ENCODE peak calls at places on chromosomes 5 and 9, in five cellular contexts. Y, W, H, A and O are unnamed samples.

GRCh38 chr5:42301349-42301748 is 121.9 kb upstream of the GHR start:
- DNase-seq in Y (no peak), W (no peak), H (no peak), A (no peak), O (no peak)

GRCh38 chr9:76901801-76902200 is 4.1 kb downstream of the PRUNE2 start:
- DNase-seq in Y (no peak), W (no peak), H (no peak), A (no peak), O (no peak)

GRCh38 chr5:140962190-140962589 is 4.1 kb upstream of the PCDHAC2 start:
- DNase-seq in Y (no peak), W (no peak), H (no peak), A (no peak), O (no peak)

GRCh38 chr5:55234171-55234700 is 828 bp upstream of the CCNO start:
- DNase-seq in Y (no peak), W (peak; percentile 12), H (no peak), A (no peak), O (no peak)

GRCh38 chr5:68071731-68072130 is 143.8 kb upstream of the PIK3R1 start:
- DNase-seq in Y (no peak), W (no peak), H (no peak), A (no peak), O (no peak)

GRCh38 chr9:2234371-2234893 is 219.3 kb downstream of the SMARCA2 start:
- DNase-seq in Y (no peak), W (no peak), H (no peak), A (no peak), O (no peak)

GRCh38 chr5:172437445-172438303 is 16.7 kb downstream of the SH3PXD2B start:
- DNase-seq in Y (no peak), W (peak; percentile 8), H (no peak), A (no peak), O (peak; percentile 96)

GRCh38 chr9:137828527-137829259 is 48.9 kb upstream of the CACNA1B start:
- DNase-seq in Y (no peak), W (no peak), H (no peak), A (no peak), O (no peak)

GRCh38 chr9:27392451-27392850 is 95.5 kb upstream of the EQTN start:
- DNase-seq in Y (no peak), W (no peak), H (no peak), A (no peak), O (no peak)

GRCh38 chr5:44321176-44321575 is 68.0 kb downstream of the FGF10 start:
- DNase-seq in Y (no peak), W (no peak), H (no peak), A (no peak), O (no peak)

GRCh38 chr9:76245518-76245917 is 148.7 kb downstream of the RFK start:
- DNase-seq in Y (no peak), W (no peak), H (no peak), A (no peak), O (no peak)

GRCh38 chr5:159463590-159464321 is 133.5 kb upstream of the IL12B start:
- DNase-seq in Y (no peak), W (no peak), H (no peak), A (no peak), O (no peak)

GRCh38 chr5:132102101-132102701 is 28.6 kb downstream of the CSF2 start:
- DNase-seq in Y (no peak), W (no peak), H (no peak), A (no peak), O (no peak)

GRCh38 chr5:42756630-42757601 is at the start of gene CCDC152:
- DNase-seq in Y (no peak), W (no peak), H (peak; percentile 80), A (no peak), O (peak; percentile 40)

GRCh38 chr9:5608298-5609254 is 20.3 kb upstream of the RIC1 start:
- DNase-seq in Y (no peak), W (no peak), H (no peak), A (no peak), O (no peak)

GRCh38 chr9:79080536-79080935 is 491.2 kb upstream of the TLE4 start:
- DNase-seq in Y (no peak), W (no peak), H (no peak), A (no peak), O (no peak)

GRCh38 chr9:82424599-82424998 is 436.0 kb downstream of the SPATA31D1 start:
- DNase-seq in Y (no peak), W (no peak), H (no peak), A (no peak), O (no peak)

GRCh38 chr9:123451011-123451410 is 95.0 kb downstream of the CRB2 start:
- DNase-seq in Y (no peak), W (no peak), H (peak; percentile 18), A (no peak), O (no peak)

GRCh38 chr5:154517181-154517580 is 39.2 kb upstream of the HAND1 start:
- DNase-seq in Y (no peak), W (no peak), H (no peak), A (no peak), O (no peak)

GRCh38 chr9:129849042-129849441 is 13.8 kb downstream of the USP20 start:
- DNase-seq in Y (no peak), W (no peak), H (no peak), A (no peak), O (no peak)

GRCh38 chr9:78781681-78782080 is 484.8 kb downstream of the PSAT1 start:
- DNase-seq in Y (no peak), W (no peak), H (no peak), A (no peak), O (no peak)

GRCh38 chr5:38500861-38501260 is 55.6 kb downstream of the LIFR start:
- DNase-seq in Y (no peak), W (no peak), H (no peak), A (no peak), O (no peak)

GRCh38 chr5:88732862-88733261 is 150.1 kb downstream of the MEF2C start:
- DNase-seq in Y (no peak), W (no peak), H (no peak), A (no peak), O (no peak)

GRCh38 chr5:124524552-124525232 is 221.7 kb downstream of the ZNF608 start:
- DNase-seq in Y (no peak), W (no peak), H (no peak), A (no peak), O (no peak)

GRCh38 chr5:74549351-74549750 is 91.2 kb downstream of the ENC1 start:
- DNase-seq in Y (no peak), W (no peak), H (no peak), A (no peak), O (no peak)

GRCh38 chr9:120267929-120268328 is 312.0 kb downstream of the CDK5RAP2 start:
- DNase-seq in Y (no peak), W (no peak), H (no peak), A (no peak), O (no peak)

GRCh38 chr5:166596043-166596442 is 1695.4 kb upstream of the WWC1 start:
- DNase-seq in Y (no peak), W (no peak), H (no peak), A (no peak), O (no peak)

GRCh38 chr5:146883496-146883895 is 4.9 kb upstream of the PPP2R2B start:
- DNase-seq in Y (no peak), W (no peak), H (no peak), A (no peak), O (no peak)

GRCh38 chr5:74626386-74627222 is 13.9 kb downstream of the ENC1 start:
- DNase-seq in Y (no peak), W (no peak), H (no peak), A (no peak), O (no peak)

GRCh38 chr5:60687927-60688720 is 11.8 kb downstream of the DEPDC1B start:
- DNase-seq in Y (peak; percentile 16), W (no peak), H (no peak), A (no peak), O (no peak)

GRCh38 chr9:14348241-14349140 is 34.5 kb upstream of the NFIB start:
- DNase-seq in Y (no peak), W (no peak), H (no peak), A (no peak), O (no peak)

GRCh38 chr5:95080456-95080855 is 204.4 kb downstream of the MCTP1 start:
- DNase-seq in Y (peak; percentile 41), W (no peak), H (no peak), A (no peak), O (no peak)
- H3K4me3 ChIP-seq in Y (peak overlapping the region; percentile 66), W (no peak overlapping the region), H (peak overlapping the region; percentile 39), A (no peak overlapping the region), O (peak overlapping the region; percentile 73)

GRCh38 chr9:68782546-68782945 is 77.5 kb downstream of the PIP5K1B start:
- DNase-seq in Y (no peak), W (no peak), H (no peak), A (no peak), O (no peak)
- H3K4me3 ChIP-seq in Y (no peak overlapping the region), W (no peak overlapping the region), H (no peak overlapping the region), A (no peak overlapping the region), O (no peak overlapping the region)

GRCh38 chr5:73437126-73438047 is 11.2 kb downstream of the FOXD1 start:
- DNase-seq in Y (peak; percentile 49), W (peak; percentile 48), H (no peak), A (peak; percentile 46), O (no peak)
- H3K4me3 ChIP-seq in Y (peak overlapping the region; percentile 46), W (peak overlapping the region; percentile 45), H (peak overlapping the region; percentile 27), A (peak overlapping the region; percentile 20), O (no peak overlapping the region)

DNA sequence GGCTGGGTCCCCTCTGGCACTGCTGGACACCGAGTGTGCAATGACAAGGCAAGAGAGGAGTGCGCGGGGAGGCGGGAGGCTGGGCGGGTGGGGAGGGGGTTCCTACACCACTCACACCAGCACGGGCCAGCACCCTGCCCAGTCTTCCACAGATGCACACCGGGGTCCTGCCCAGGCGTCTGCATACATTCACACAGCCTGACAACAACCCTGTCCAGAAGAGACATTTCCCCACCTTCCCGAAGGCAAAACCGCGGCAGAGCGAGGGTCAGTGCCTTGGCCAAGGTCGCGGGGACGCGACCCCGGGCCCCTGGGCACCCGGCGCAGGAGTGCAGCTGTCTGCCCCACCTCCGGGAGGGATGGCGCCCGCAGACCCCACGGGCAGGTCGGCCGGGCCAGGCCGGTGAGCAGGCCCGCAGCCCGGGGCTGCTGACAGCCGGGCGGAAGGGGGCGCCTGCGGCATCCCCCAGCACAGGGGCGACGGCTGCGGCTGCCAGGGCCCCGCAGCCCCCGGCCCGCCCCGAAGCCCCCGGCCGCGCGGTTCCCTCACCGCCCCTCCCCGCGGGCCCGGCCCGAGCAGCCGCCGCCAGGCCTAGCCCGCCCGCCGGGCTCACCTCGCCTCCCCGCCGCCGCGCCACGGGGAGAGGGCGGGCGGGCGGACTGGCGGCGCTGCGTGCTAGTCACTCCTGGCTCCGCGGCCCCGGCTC is 496 bp downstream of the MAPK9 start:
- DNase-seq in Y (no peak), W (no peak), H (no peak), A (no peak), O (no peak)
- H3K4me3 ChIP-seq in Y (peak overlapping the region; percentile 56), W (peak overlapping the region; percentile 71), H (peak overlapping the region; percentile 67), A (peak overlapping the region; percentile 89), O (peak overlapping the region; percentile 87)

DNA sequence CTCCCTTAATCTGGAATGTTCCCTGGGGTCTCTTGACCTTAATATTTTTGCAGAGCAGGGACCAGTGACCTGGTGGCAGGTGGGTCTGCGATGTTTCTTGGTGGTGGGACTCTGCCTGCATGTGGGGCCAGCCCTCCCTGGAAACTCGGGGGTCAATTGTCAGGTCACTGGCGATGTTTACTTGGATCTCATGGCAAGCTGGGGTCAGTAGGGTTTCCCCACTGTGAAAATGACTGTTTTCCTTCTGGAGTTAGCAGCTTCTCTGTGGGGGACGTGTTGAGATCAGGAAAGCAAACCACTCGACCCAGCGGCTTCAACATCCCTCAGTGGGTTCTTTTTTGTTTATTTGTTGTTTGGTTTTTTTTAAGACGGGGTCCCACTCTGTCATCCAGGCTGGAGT is 73.9 kb downstream of the KCNT1 start:
- DNase-seq in Y (no peak), W (no peak), H (no peak), A (no peak), O (no peak)
- H3K4me3 ChIP-seq in Y (no peak overlapping the region), W (no peak overlapping the region), H (no peak overlapping the region), A (no peak overlapping the region), O (no peak overlapping the region)

GRCh38 chr5:115545065-115545882 is 699 bp upstream of the FEM1C start:
- DNase-seq in Y (no peak), W (peak; percentile 57), H (no peak), A (no peak), O (no peak)
- H3K4me3 ChIP-seq in Y (peak overlapping the region; percentile 20), W (peak overlapping the region; percentile 18), H (peak overlapping the region; percentile 79), A (peak overlapping the region; percentile 83), O (peak overlapping the region; percentile 87)